ENCODE peak calls at places on chromosomes 13 and 19, in seven cellular contexts. One of them, this sample, is unnamed.
A peak's percentile ranks its signal among the peaks of the same experiment; 100 is the strongest.

GRCh38 chr19:11422163-11423068 is 3.3 kb upstream of the RGL3 start:
- DNase-seq in tibial nerve: peak; percentile 41
- DNase-seq in left ventricle myocardium inferior: peak; percentile 84
- DNase-seq in neural progenitor cell: peak; percentile 64
- DNase-seq in A673: peak; percentile 63
- DNase-seq in body of pancreas: peak; percentile 86
- DNase-seq in PC-3: no peak
- DNase-seq in this sample: no peak

GRCh38 chr13:31850041-31850440 is 110.7 kb downstream of the RXFP2 start:
- DNase-seq in tibial nerve: no peak
- DNase-seq in left ventricle myocardium inferior: no peak
- DNase-seq in neural progenitor cell: no peak
- DNase-seq in A673: no peak
- DNase-seq in body of pancreas: no peak
- DNase-seq in PC-3: no peak
- DNase-seq in this sample: no peak

GRCh38 chr13:27965740-27966640 is 3.1 kb downstream of the CDX2 start:
- DNase-seq in tibial nerve: no peak
- DNase-seq in left ventricle myocardium inferior: no peak
- DNase-seq in neural progenitor cell: peak; percentile 87
- DNase-seq in A673: no peak
- DNase-seq in body of pancreas: peak; percentile 37
- DNase-seq in PC-3: no peak
- DNase-seq in this sample: no peak

GRCh38 chr13:26946675-26947342 is 186.2 kb upstream of the GPR12 start:
- DNase-seq in tibial nerve: no peak
- DNase-seq in left ventricle myocardium inferior: no peak
- DNase-seq in neural progenitor cell: peak; percentile 75
- DNase-seq in A673: peak; percentile 48
- DNase-seq in body of pancreas: no peak
- DNase-seq in PC-3: peak; percentile 70
- DNase-seq in this sample: no peak

GRCh38 chr19:4533835-4534424 is 1.1 kb downstream of the PLIN5 start:
- DNase-seq in tibial nerve: no peak
- DNase-seq in left ventricle myocardium inferior: no peak
- DNase-seq in neural progenitor cell: no peak
- DNase-seq in A673: no peak
- DNase-seq in body of pancreas: peak; percentile 33
- DNase-seq in PC-3: no peak
- DNase-seq in this sample: no peak

GRCh38 chr19:10420444-10421239 is at the start of gene PDE4A:
- DNase-seq in tibial nerve: no peak
- DNase-seq in left ventricle myocardium inferior: no peak
- DNase-seq in neural progenitor cell: peak; percentile 70
- DNase-seq in A673: peak; percentile 89
- DNase-seq in body of pancreas: no peak
- DNase-seq in PC-3: peak; percentile 33
- DNase-seq in this sample: peak; percentile 87

GRCh38 chr13:101384929-101385328 is 31.4 kb downstream of the NALCN start:
- DNase-seq in tibial nerve: no peak
- DNase-seq in left ventricle myocardium inferior: no peak
- DNase-seq in neural progenitor cell: no peak
- DNase-seq in A673: no peak
- DNase-seq in body of pancreas: no peak
- DNase-seq in PC-3: no peak
- DNase-seq in this sample: no peak

GRCh38 chr19:40607311-40607871 is 6.2 kb downstream of the LTBP4 start:
- DNase-seq in tibial nerve: no peak
- DNase-seq in left ventricle myocardium inferior: no peak
- DNase-seq in neural progenitor cell: peak; percentile 32
- DNase-seq in A673: no peak
- DNase-seq in body of pancreas: no peak
- DNase-seq in PC-3: no peak
- DNase-seq in this sample: no peak

GRCh38 chr19:18488403-18488723 is 33.5 kb downstream of the ELL start:
- DNase-seq in tibial nerve: no peak
- DNase-seq in left ventricle myocardium inferior: no peak
- DNase-seq in neural progenitor cell: no peak
- DNase-seq in A673: no peak
- DNase-seq in body of pancreas: peak; percentile 40
- DNase-seq in PC-3: peak; percentile 25
- DNase-seq in this sample: no peak

GRCh38 chr19:4075373-4075772 is 8.7 kb upstream of the ZBTB7A start:
- DNase-seq in tibial nerve: no peak
- DNase-seq in left ventricle myocardium inferior: no peak
- DNase-seq in neural progenitor cell: no peak
- DNase-seq in A673: no peak
- DNase-seq in body of pancreas: no peak
- DNase-seq in PC-3: no peak
- DNase-seq in this sample: no peak

GRCh38 chr19:47264629-47265028 is 8.3 kb downstream of the CCDC9 start:
- DNase-seq in tibial nerve: no peak
- DNase-seq in left ventricle myocardium inferior: no peak
- DNase-seq in neural progenitor cell: no peak
- DNase-seq in A673: no peak
- DNase-seq in body of pancreas: no peak
- DNase-seq in PC-3: no peak
- DNase-seq in this sample: no peak

GRCh38 chr19:41175825-41176734 is 16.9 kb upstream of the CYP2S1 start:
- DNase-seq in tibial nerve: peak; percentile 24
- DNase-seq in left ventricle myocardium inferior: peak; percentile 27
- DNase-seq in neural progenitor cell: peak; percentile 67
- DNase-seq in A673: peak; percentile 40
- DNase-seq in body of pancreas: peak; percentile 17
- DNase-seq in PC-3: peak; percentile 71
- DNase-seq in this sample: no peak

DNA sequence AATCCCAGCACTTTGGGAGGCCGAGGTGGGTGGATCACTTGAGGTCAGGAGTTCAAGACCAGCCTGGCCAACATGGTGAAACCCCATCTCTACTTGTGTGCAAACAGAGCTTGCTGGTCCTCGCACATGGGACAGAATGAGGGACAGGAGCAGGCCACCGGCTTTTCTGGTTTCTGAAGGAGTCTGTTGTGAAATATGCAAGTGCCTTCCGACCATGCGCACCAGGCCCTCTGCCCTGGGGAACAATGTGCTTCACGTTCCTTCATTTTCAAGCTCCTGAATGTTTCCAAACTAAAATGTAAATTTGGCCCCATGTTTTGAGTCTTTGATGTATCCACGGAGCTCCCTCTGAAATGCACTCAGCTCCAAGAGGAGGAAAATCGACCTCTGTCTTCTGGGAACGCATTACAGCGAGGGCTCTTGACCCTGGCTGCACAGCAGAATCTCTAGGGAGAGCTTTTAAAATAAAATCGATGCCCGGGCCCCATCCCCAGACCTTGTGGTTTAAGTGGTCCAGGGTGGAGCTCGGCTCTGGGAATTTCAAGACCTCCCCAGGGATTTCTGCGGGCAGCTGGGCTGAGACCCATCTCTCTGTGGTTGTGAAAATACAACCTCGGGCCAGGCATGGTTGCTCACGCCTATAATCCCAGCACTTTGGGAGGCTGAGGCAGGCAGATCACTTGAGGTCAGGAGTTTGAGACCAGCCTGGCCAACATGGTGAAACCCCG is 9.3 kb upstream of the ACP4 start:
- DNase-seq in tibial nerve: no peak
- DNase-seq in left ventricle myocardium inferior: no peak
- DNase-seq in neural progenitor cell: no peak
- DNase-seq in A673: no peak
- DNase-seq in body of pancreas: no peak
- DNase-seq in PC-3: no peak
- DNase-seq in this sample: no peak
- H3K9me3 ChIP-seq in tibial nerve: peaks cover 6% of the 10 kb centered on the region
- H3K9me3 ChIP-seq in left ventricle myocardium inferior: peaks cover 11% of the 10 kb centered on the region
- H3K9me3 ChIP-seq in neural progenitor cell: no peaks in the 10 kb centered on the region
- H3K9me3 ChIP-seq in A673: no peaks in the 10 kb centered on the region
- H3K9me3 ChIP-seq in body of pancreas: no peaks in the 10 kb centered on the region
- H3K9me3 ChIP-seq in PC-3: no peaks in the 10 kb centered on the region
- H3K9me3 ChIP-seq in this sample: no peaks in the 10 kb centered on the region

GRCh38 chr13:20354722-20355121 is 122.6 kb upstream of the GJB6 start:
- DNase-seq in tibial nerve: no peak
- DNase-seq in left ventricle myocardium inferior: no peak
- DNase-seq in neural progenitor cell: no peak
- DNase-seq in A673: no peak
- DNase-seq in body of pancreas: no peak
- DNase-seq in PC-3: no peak
- DNase-seq in this sample: no peak

GRCh38 chr13:20356437-20356836 is 124.3 kb upstream of the GJB6 start:
- DNase-seq in tibial nerve: no peak
- DNase-seq in left ventricle myocardium inferior: no peak
- DNase-seq in neural progenitor cell: no peak
- DNase-seq in A673: no peak
- DNase-seq in body of pancreas: no peak
- DNase-seq in PC-3: no peak
- DNase-seq in this sample: no peak

GRCh38 chr13:20351279-20352022 is 119.3 kb upstream of the GJB6 start:
- DNase-seq in tibial nerve: no peak
- DNase-seq in left ventricle myocardium inferior: no peak
- DNase-seq in neural progenitor cell: no peak
- DNase-seq in A673: no peak
- DNase-seq in body of pancreas: peak; percentile 17
- DNase-seq in PC-3: peak; percentile 90
- DNase-seq in this sample: no peak

GRCh38 chr13:20350819-20351218 is 118.7 kb upstream of the GJB6 start:
- DNase-seq in tibial nerve: no peak
- DNase-seq in left ventricle myocardium inferior: no peak
- DNase-seq in neural progenitor cell: no peak
- DNase-seq in A673: no peak
- DNase-seq in body of pancreas: peak; percentile 16
- DNase-seq in PC-3: no peak
- DNase-seq in this sample: no peak

DNA sequence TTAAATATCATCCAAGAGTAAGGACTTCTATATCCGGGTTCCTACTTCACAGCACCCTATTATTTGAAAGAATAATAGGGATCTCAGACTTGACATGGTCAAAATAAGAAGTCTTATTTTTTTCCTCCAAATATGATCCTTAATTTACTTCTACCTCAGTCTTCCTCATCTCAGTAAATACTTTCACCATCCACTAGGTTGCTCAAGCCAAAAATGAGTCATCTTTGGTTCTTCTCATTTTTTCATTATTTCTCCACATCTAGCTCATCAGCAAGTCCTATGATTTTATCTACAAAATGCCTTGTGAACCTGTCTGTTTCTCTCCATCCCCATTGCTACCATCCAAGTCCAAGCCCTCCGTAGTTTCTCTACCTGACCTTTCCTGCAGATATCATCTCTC is 121.9 kb upstream of the GJB6 start:
- DNase-seq in tibial nerve: no peak
- DNase-seq in left ventricle myocardium inferior: no peak
- DNase-seq in neural progenitor cell: no peak
- DNase-seq in A673: no peak
- DNase-seq in body of pancreas: no peak
- DNase-seq in PC-3: peak; percentile 74
- DNase-seq in this sample: no peak
- H3K4me1 ChIP-seq in tibial nerve: peaks cover 20% of the 10 kb centered on the region
- H3K4me1 ChIP-seq in left ventricle myocardium inferior: no peaks in the 10 kb centered on the region
- H3K4me1 ChIP-seq in neural progenitor cell: peaks cover 15% of the 10 kb centered on the region
- H3K4me1 ChIP-seq in A673: no peaks in the 10 kb centered on the region
- H3K4me1 ChIP-seq in body of pancreas: no peaks in the 10 kb centered on the region
- H3K4me1 ChIP-seq in PC-3: peaks cover 37% of the 10 kb centered on the region
- H3K4me1 ChIP-seq in this sample: no peaks in the 10 kb centered on the region

DNA sequence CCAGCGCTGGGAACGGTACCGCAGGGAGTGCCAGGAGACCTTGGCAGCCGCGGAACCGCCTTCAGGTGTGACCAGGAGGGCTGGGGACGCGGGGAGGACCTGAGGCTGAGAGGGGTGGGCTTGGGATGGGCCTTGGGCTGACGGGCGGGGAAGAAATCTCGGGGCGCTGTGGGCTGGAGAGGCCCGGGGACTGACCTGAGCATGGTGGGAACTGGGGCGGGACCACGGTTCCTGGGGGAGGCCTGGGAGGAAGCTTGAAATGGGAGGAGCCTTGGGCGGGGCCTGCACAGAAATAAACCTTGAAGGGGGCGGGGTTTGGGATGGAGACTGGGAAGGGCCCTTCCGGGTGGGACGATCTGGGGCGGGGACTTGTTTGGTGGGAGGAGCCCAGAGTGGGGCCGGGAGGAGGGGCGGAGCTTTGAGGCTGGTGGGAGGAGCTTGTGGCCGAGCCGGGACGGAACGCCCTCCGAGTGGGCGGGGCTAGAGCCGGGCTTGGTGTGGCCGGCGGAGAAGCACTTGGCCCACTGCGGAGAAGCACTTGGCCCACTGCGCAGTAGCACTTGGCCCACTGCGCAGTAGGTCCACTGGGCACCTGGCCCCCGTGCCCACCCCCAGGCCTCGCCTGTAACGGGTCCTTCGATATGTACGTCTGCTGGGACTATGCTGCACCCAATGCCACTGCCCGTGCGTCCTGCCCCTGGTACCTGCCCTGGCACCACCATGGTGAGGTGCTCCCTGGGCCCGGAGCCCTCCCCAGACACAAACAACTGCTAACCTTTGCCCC is 2.8 kb downstream of the GIPR start:
- DNase-seq in tibial nerve: no peak
- DNase-seq in left ventricle myocardium inferior: peak; percentile 45
- DNase-seq in neural progenitor cell: peak; percentile 92
- DNase-seq in A673: peak; percentile 88
- DNase-seq in body of pancreas: peak; percentile 96
- DNase-seq in PC-3: peak; percentile 71
- DNase-seq in this sample: peak; percentile 97
- H3K4me3 ChIP-seq in tibial nerve: no peak overlapping the region
- H3K4me3 ChIP-seq in left ventricle myocardium inferior: peak overlapping the region; percentile 11
- H3K4me3 ChIP-seq in neural progenitor cell: peak overlapping the region; percentile 31
- H3K4me3 ChIP-seq in A673: peak overlapping the region; percentile 33
- H3K4me3 ChIP-seq in body of pancreas: no peak overlapping the region
- H3K4me3 ChIP-seq in PC-3: no peak overlapping the region
- H3K4me3 ChIP-seq in this sample: no peak overlapping the region

DNA sequence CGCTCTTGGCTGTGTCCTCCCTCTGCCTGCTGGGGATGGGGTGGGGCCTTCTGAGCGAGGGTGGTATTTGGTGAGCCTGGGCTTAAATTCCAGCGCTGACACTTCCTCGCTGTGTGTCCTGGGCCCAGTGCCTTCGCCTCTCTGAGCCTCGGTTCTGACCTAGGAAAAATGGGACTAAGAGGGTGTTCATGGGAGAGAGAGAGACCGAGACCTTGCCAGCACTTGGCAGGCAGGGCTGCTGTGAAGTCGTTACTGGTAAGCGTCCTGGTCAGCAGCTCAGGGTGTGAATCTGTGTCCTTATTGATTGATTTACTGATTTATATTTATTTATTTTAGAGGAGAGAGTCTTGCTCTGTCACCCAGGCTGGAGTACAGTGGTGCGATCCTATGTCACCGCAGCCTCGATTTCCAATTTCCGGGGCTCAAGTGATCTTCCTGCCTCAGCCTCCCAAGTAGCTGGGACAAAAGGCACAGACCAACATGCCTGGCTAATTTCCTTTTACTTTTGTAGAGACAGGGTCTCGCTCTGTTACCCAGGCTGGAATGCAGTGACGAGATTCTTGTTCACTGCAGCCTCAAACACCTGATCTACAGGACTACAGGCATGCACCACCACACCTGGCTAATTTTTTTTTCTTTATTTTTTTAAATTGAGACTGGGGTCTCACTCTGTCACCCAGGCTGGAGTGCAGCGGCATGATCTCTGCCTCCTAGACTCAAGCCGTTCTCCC is 2.4 kb downstream of the PKN1 start:
- DNase-seq in tibial nerve: no peak
- DNase-seq in left ventricle myocardium inferior: no peak
- DNase-seq in neural progenitor cell: no peak
- DNase-seq in A673: no peak
- DNase-seq in body of pancreas: no peak
- DNase-seq in PC-3: no peak
- DNase-seq in this sample: no peak
- H3K9me3 ChIP-seq in tibial nerve: no peaks in the 10 kb centered on the region
- H3K9me3 ChIP-seq in left ventricle myocardium inferior: no peaks in the 10 kb centered on the region
- H3K9me3 ChIP-seq in neural progenitor cell: no peaks in the 10 kb centered on the region
- H3K9me3 ChIP-seq in A673: no peaks in the 10 kb centered on the region
- H3K9me3 ChIP-seq in body of pancreas: no peaks in the 10 kb centered on the region
- H3K9me3 ChIP-seq in PC-3: no peaks in the 10 kb centered on the region
- H3K9me3 ChIP-seq in this sample: no peaks in the 10 kb centered on the region

GRCh38 chr13:74024856-74025255 is 109.3 kb downstream of the KLF12 start:
- DNase-seq in tibial nerve: no peak
- DNase-seq in left ventricle myocardium inferior: no peak
- DNase-seq in neural progenitor cell: no peak
- DNase-seq in A673: no peak
- DNase-seq in body of pancreas: no peak
- DNase-seq in PC-3: no peak
- DNase-seq in this sample: no peak
- H3K4me1 ChIP-seq in tibial nerve: peaks cover 2% of the 10 kb centered on the region
- H3K4me1 ChIP-seq in left ventricle myocardium inferior: peaks cover 51% of the 10 kb centered on the region
- H3K4me1 ChIP-seq in neural progenitor cell: peaks cover 13% of the 10 kb centered on the region
- H3K4me1 ChIP-seq in A673: peaks cover 8% of the 10 kb centered on the region
- H3K4me1 ChIP-seq in body of pancreas: no peaks in the 10 kb centered on the region
- H3K4me1 ChIP-seq in PC-3: peaks cover 7% of the 10 kb centered on the region
- H3K4me1 ChIP-seq in this sample: peaks cover 4% of the 10 kb centered on the region